ENCODE peak calls at places on chromosomes 12 and 14, in four cellular contexts. One of them, this sample, is unnamed.

GRCh38 chr14:22220427-22220826 is 368.6 kb downstream of the DAD1 start:
- DNase-seq in A549: no peak
- DNase-seq in uterus: no peak
- DNase-seq in HepG2: no peak
- DNase-seq in this sample: no peak

GRCh38 chr12:6219980-6220379 is 19.8 kb downstream of the CD9 start:
- DNase-seq in HepG2: no peak
- DNase-seq in A549: no peak
- DNase-seq in uterus: no peak
- DNase-seq in this sample: no peak

GRCh38 chr12:50739611-50740010 is 24.3 kb upstream of the ATF1 start:
- DNase-seq in uterus: no peak
- DNase-seq in HepG2: no peak
- DNase-seq in A549: no peak
- DNase-seq in this sample: no peak

GRCh38 chr12:6182279-6182898 is 17.8 kb upstream of the CD9 start:
- DNase-seq in A549: no peak
- DNase-seq in HepG2: peak; percentile 75
- DNase-seq in uterus: peak; percentile 70
- DNase-seq in this sample: peak; percentile 69

GRCh38 chr12:9736931-9737705 is 4.2 kb upstream of the CLECL1 start:
- DNase-seq in A549: no peak
- DNase-seq in HepG2: no peak
- DNase-seq in uterus: no peak
- DNase-seq in this sample: no peak

GRCh38 chr14:92392726-92393125 is 69.8 kb downstream of the SLC24A4 start:
- DNase-seq in uterus: no peak
- DNase-seq in A549: no peak
- DNase-seq in HepG2: no peak
- DNase-seq in this sample: no peak

GRCh38 chr12:132218915-132219314 is 74.7 kb downstream of the NOC4L start:
- DNase-seq in uterus: no peak
- DNase-seq in A549: peak; percentile 51
- DNase-seq in HepG2: peak; percentile 35
- DNase-seq in this sample: no peak

GRCh38 chr14:28756896-28757570 is 9.6 kb upstream of the FOXG1 start:
- DNase-seq in A549: peak; percentile 48
- DNase-seq in HepG2: peak; percentile 72
- DNase-seq in uterus: no peak
- DNase-seq in this sample: no peak

GRCh38 chr14:54564799-54565235 is 2.1 kb upstream of the SAMD4A start:
- DNase-seq in HepG2: peak; percentile 13
- DNase-seq in uterus: peak; percentile 62
- DNase-seq in A549: peak; percentile 66
- DNase-seq in this sample: no peak

GRCh38 chr14:22653012-22653621 is 9.0 kb upstream of the OR6J1 start:
- DNase-seq in HepG2: peak; percentile 86
- DNase-seq in A549: peak; percentile 83
- DNase-seq in uterus: peak; percentile 52
- DNase-seq in this sample: peak; percentile 18

GRCh38 chr14:70897475-70897874 is 9.8 kb upstream of the PCNX1 start:
- DNase-seq in HepG2: no peak
- DNase-seq in uterus: no peak
- DNase-seq in A549: no peak
- DNase-seq in this sample: no peak

GRCh38 chr14:87966816-87967215 is 26.2 kb downstream of the GALC start:
- DNase-seq in HepG2: no peak
- DNase-seq in uterus: no peak
- DNase-seq in A549: no peak
- DNase-seq in this sample: no peak

GRCh38 chr12:16385779-16386646 is 38.6 kb downstream of the MGST1 start:
- DNase-seq in uterus: peak; percentile 22
- DNase-seq in A549: peak; percentile 47
- DNase-seq in HepG2: peak; percentile 88
- DNase-seq in this sample: no peak

GRCh38 chr14:94110552-94111181 is at the start of gene IFI27:
- DNase-seq in uterus: peak; percentile 53
- DNase-seq in HepG2: no peak
- DNase-seq in A549: no peak
- DNase-seq in this sample: peak; percentile 88

GRCh38 chr14:77253333-77254190 is 17.4 kb downstream of the NGB start:
- DNase-seq in A549: no peak
- DNase-seq in HepG2: no peak
- DNase-seq in uterus: no peak
- DNase-seq in this sample: no peak

GRCh38 chr12:50242751-50243191 is 40.5 kb downstream of the LIMA1 start:
- DNase-seq in A549: no peak
- DNase-seq in HepG2: no peak
- DNase-seq in uterus: no peak
- DNase-seq in this sample: no peak

GRCh38 chr14:97976861-97977260 is 1179.7 kb downstream of the VRK1 start:
- DNase-seq in HepG2: no peak
- DNase-seq in A549: no peak
- DNase-seq in uterus: no peak
- DNase-seq in this sample: no peak

GRCh38 chr12:113040722-113041168 is 15.8 kb upstream of the DTX1 start:
- DNase-seq in uterus: peak; percentile 36
- DNase-seq in A549: peak; percentile 82
- DNase-seq in HepG2: peak; percentile 32
- DNase-seq in this sample: peak; percentile 37

GRCh38 chr12:116137318-116137717 is 140.2 kb downstream of the MED13L start:
- DNase-seq in A549: no peak
- DNase-seq in HepG2: no peak
- DNase-seq in uterus: no peak
- DNase-seq in this sample: no peak

DNA sequence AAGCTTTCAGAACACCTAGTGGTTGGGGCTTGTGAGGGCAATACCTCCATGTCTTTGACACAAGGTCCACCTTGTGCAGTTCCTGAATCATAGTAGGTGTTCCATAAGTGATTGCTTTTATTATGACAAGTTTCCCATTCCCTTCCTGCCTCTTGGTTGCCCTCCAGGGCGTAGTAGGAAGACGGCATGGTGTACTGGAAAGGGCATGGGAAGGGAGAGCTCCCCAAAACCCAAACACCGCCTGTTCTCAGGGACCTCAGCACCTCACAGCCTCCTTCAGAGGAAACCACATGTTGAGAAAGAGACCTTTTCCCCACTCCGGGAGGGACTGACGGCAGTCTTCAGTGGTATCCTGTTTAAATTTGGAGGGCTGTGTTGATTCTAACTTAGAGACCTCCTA is 21.1 kb downstream of the EVL start:
- DNase-seq in uterus: no peak
- DNase-seq in A549: no peak
- DNase-seq in HepG2: no peak
- DNase-seq in this sample: no peak
- H3K27ac ChIP-seq in uterus: no peak overlapping the region
- H3K27ac ChIP-seq in A549: no peak overlapping the region
- H3K27ac ChIP-seq in HepG2: no peak overlapping the region
- H3K27ac ChIP-seq in this sample: no peak overlapping the region

GRCh38 chr12:124500232-124501079 is 67.0 kb downstream of the NCOR2 start:
- DNase-seq in HepG2: peak; percentile 37
- DNase-seq in A549: no peak
- DNase-seq in uterus: no peak
- DNase-seq in this sample: peak; percentile 40

GRCh38 chr12:124499873-124500231 is 67.6 kb downstream of the NCOR2 start:
- DNase-seq in A549: no peak
- DNase-seq in HepG2: no peak
- DNase-seq in uterus: no peak
- DNase-seq in this sample: no peak

GRCh38 chr12:124497658-124498057 is 69.8 kb downstream of the NCOR2 start:
- DNase-seq in A549: no peak
- DNase-seq in uterus: peak; percentile 50
- DNase-seq in HepG2: no peak
- DNase-seq in this sample: peak; percentile 72

GRCh38 chr12:124498178-124498869 is 69.1 kb downstream of the NCOR2 start:
- DNase-seq in HepG2: no peak
- DNase-seq in uterus: no peak
- DNase-seq in A549: no peak
- DNase-seq in this sample: peak; percentile 21

GRCh38 chr12:124498870-124499753 is 68.3 kb downstream of the NCOR2 start:
- DNase-seq in A549: no peak
- DNase-seq in HepG2: no peak
- DNase-seq in uterus: no peak
- DNase-seq in this sample: peak; percentile 24
- H3K4me1 ChIP-seq in A549: peaks cover 23% of the 10 kb centered on the region
- H3K4me1 ChIP-seq in HepG2: peaks cover 27% of the 10 kb centered on the region
- H3K4me1 ChIP-seq in uterus: peaks cover 27% of the 10 kb centered on the region
- H3K4me1 ChIP-seq in this sample: peaks cover 96% of the 10 kb centered on the region

GRCh38 chr14:35932136-35932535 is 106.0 kb downstream of the BRMS1L start:
- DNase-seq in uterus: no peak
- DNase-seq in A549: no peak
- DNase-seq in HepG2: no peak
- DNase-seq in this sample: no peak
- H3K27ac ChIP-seq in uterus: no peak overlapping the region
- H3K27ac ChIP-seq in A549: no peak overlapping the region
- H3K27ac ChIP-seq in HepG2: no peak overlapping the region
- H3K27ac ChIP-seq in this sample: no peak overlapping the region

GRCh38 chr14:57168138-57168695 is 100.5 kb downstream of the EXOC5 start:
- DNase-seq in A549: no peak
- DNase-seq in uterus: no peak
- DNase-seq in HepG2: no peak
- DNase-seq in this sample: no peak
- H3K4me1 ChIP-seq in A549: no peaks in the 10 kb centered on the region
- H3K4me1 ChIP-seq in uterus: no peaks in the 10 kb centered on the region
- H3K4me1 ChIP-seq in HepG2: no peaks in the 10 kb centered on the region
- H3K4me1 ChIP-seq in this sample: no peaks in the 10 kb centered on the region

GRCh38 chr12:91582799-91583198 is 400.2 kb upstream of the DCN start:
- DNase-seq in A549: no peak
- DNase-seq in HepG2: no peak
- DNase-seq in uterus: no peak
- DNase-seq in this sample: no peak
- H3K27ac ChIP-seq in A549: no peak overlapping the region
- H3K27ac ChIP-seq in HepG2: no peak overlapping the region
- H3K27ac ChIP-seq in uterus: no peak overlapping the region
- H3K27ac ChIP-seq in this sample: no peak overlapping the region